ENCODE peak calls at places on chromosomes 12 and 14, in four cellular contexts. R is GM20000, P is amniotic stem cell, G is psoas muscle. D is an unnamed sample.

GRCh38 chr12:130300725-130301124 is 37.0 kb upstream of the PIWIL1 start:
- DNase-seq in P (no peak), G (no peak), R (no peak), D (no peak)

GRCh38 chr14:83556746-83557460 is 1973.0 kb upstream of the FLRT2 start:
- DNase-seq in G (no peak), R (no peak), P (no peak), D (no peak)

GRCh38 chr12:15227004-15227679 is 5.9 kb upstream of the RERG start:
- DNase-seq in G (peak), R (peak), P (peak), D (peak)

GRCh38 chr14:49861923-49862673 is 9.5 kb upstream of the NEMF start:
- DNase-seq in P (peak), G (peak), R (peak), D (peak)

GRCh38 chr14:89621009-89621421 is 204.0 kb upstream of the FOXN3 start:
- DNase-seq in G (no peak), R (peak), P (no peak), D (no peak)

GRCh38 chr12:117986705-117987469 is 18.1 kb upstream of the KSR2 start:
- DNase-seq in P (no peak), G (no peak), R (no peak), D (no peak)

GRCh38 chr14:91254456-91254855 is 10.0 kb upstream of the GPR68 start:
- DNase-seq in P (no peak), R (no peak), G (no peak), D (no peak)

GRCh38 chr12:55715169-55715764 is 579 bp upstream of the BLOC1S1 start:
- DNase-seq in G (no peak), R (no peak), P (no peak), D (no peak)

GRCh38 chr12:82688035-82688501 is 1.4 kb downstream of the TMTC2 start:
- DNase-seq in R (peak), G (no peak), P (no peak), D (no peak)

GRCh38 chr12:52007158-52007921 is 594 bp downstream of the TAMALIN start:
- DNase-seq in R (peak), P (no peak), G (peak), D (no peak)

GRCh38 chr14:70425349-70425748 is 8.5 kb upstream of the SYNJ2BP start:
- DNase-seq in R (no peak), P (no peak), G (peak), D (peak)

GRCh38 chr12:109458086-109458485 is 19.0 kb downstream of the KCTD10 start:
- DNase-seq in R (no peak), G (no peak), P (no peak), D (no peak)

GRCh38 chr12:104213952-104214351 is 1.6 kb upstream of the TXNRD1 start:
- DNase-seq in R (no peak), G (no peak), P (no peak), D (no peak)

GRCh38 chr14:56390859-56391258 is 188.7 kb upstream of the TMEM260 start:
- DNase-seq in R (no peak), G (no peak), P (no peak), D (no peak)

GRCh38 chr12:1632702-1633101 is 3.7 kb downstream of the WNT5B start:
- DNase-seq in G (peak), P (no peak), R (no peak), D (no peak)

GRCh38 chr12:25496098-25496587 is 56.9 kb downstream of the LMNTD1 start:
- DNase-seq in R (no peak), P (peak), G (no peak), D (no peak)

GRCh38 chr14:64692189-64692588 is 12.0 kb upstream of the PLEKHG3 start:
- DNase-seq in G (no peak), P (no peak), R (no peak), D (no peak)

GRCh38 chr12:115871714-115872113 is 405.8 kb downstream of the MED13L start:
- DNase-seq in R (peak), G (no peak), P (no peak), D (peak)

GRCh38 chr12:120470150-120470817 is 736 bp upstream of the SRSF9 start:
- DNase-seq in R (no peak), P (no peak), G (no peak), D (peak)

GRCh38 chr12:55057466-55057865 is 37.7 kb downstream of the NEUROD4 start:
- DNase-seq in G (no peak), R (no peak), P (no peak), D (no peak)

GRCh38 chr14:22837750-22838538 is 1.6 kb downstream of the MMP14 start:
- DNase-seq in G (peak), P (no peak), R (no peak), D (peak)

GRCh38 chr14:32480337-32480736 is 151.2 kb downstream of the AKAP6 start:
- DNase-seq in G (no peak), R (no peak), P (no peak), D (no peak)

GRCh38 chr14:35821546-35822411 is 4.4 kb upstream of the BRMS1L start:
- DNase-seq in P (no peak), G (no peak), R (peak), D (no peak)

GRCh38 chr12:111439657-111440151 is 34.0 kb downstream of the SH2B3 start:
- DNase-seq in P (no peak), R (no peak), G (no peak), D (no peak)

GRCh38 chr14:38616959-38617358 is 361.1 kb upstream of the CLEC14A start:
- DNase-seq in P (no peak), G (no peak), R (no peak), D (no peak)

GRCh38 chr12:15599266-15600037 is 189.7 kb downstream of the EPS8 start:
- DNase-seq in G (no peak), P (peak), R (no peak), D (peak)

GRCh38 chr12:67645571-67645970 is 3.0 kb upstream of the DYRK2 start:
- DNase-seq in P (no peak), G (no peak), R (no peak), D (no peak)

GRCh38 chr12:112901271-112901670 is 5.5 kb upstream of the OAS1 start:
- DNase-seq in P (no peak), G (no peak), R (no peak), D (no peak)

GRCh38 chr12:9707864-9708808 is 24.8 kb downstream of the CLECL1 start:
- DNase-seq in P (no peak), R (no peak), G (peak), D (peak)

GRCh38 chr12:124884587-124885438 is 21.1 kb upstream of the SCARB1 start:
- DNase-seq in P (no peak), R (no peak), G (no peak), D (no peak)

GRCh38 chr14:26204362-26204953 is 393.4 kb downstream of the NOVA1 start:
- DNase-seq in P (no peak), G (peak), R (no peak), D (peak)

GRCh38 chr14:48943913-48944312 is 642.3 kb downstream of the RPS29 start:
- DNase-seq in P (no peak), R (no peak), G (no peak), D (no peak)

GRCh38 chr12:68771223-68771925 is 25.4 kb downstream of the SLC35E3 start:
- DNase-seq in R (no peak), G (no peak), P (no peak), D (no peak)

D was measured in testis.